ENCODE peak calls at places on chromosome 6, in nine cellular contexts. U is colonic mucosa; H is lower lobe of right lung; F is aorta; X is fibroblast of mammary gland; I is activated naive CD4-positive, alpha-beta T cell; N is substantia nigra; M is brain pericyte; T is T-helper 17 cell. D is an unnamed sample.

GRCh38 chr6:110534731-110535164 is 58.3 kb upstream of the SLC22A16 start:
- DNase-seq in N (peak), I (no peak), M (peak), T (no peak), H (no peak), F (peak), U (peak), X (peak), D (no peak)

GRCh38 chr6:109762769-109763450 is 71.8 kb downstream of the FIG4 start:
- DNase-seq in I (no peak), H (no peak), T (no peak), U (no peak), N (no peak), F (no peak), X (no peak), M (no peak), D (no peak)

GRCh38 chr6:167737205-167737830 is 89.4 kb upstream of the AFDN start:
- DNase-seq in U (no peak), F (no peak), H (no peak), T (no peak), N (no peak), I (no peak), X (no peak), M (no peak), D (no peak)

GRCh38 chr6:34888441-34888820 is 589 bp upstream of the TAF11 start:
- DNase-seq in H (no peak), M (no peak), T (no peak), N (no peak), U (no peak), I (no peak), X (no peak), F (no peak), D (no peak)

GRCh38 chr6:47733879-47734558 is 35.6 kb downstream of the ADGRF4 start:
- DNase-seq in I (no peak), F (no peak), T (no peak), H (no peak), N (no peak), X (peak), U (peak), M (no peak), D (peak)

GRCh38 chr6:105212587-105212986 is 32.8 kb upstream of the POPDC3 start:
- DNase-seq in T (no peak), X (no peak), M (no peak), N (no peak), H (no peak), I (no peak), U (no peak), F (no peak), D (no peak)

GRCh38 chr6:111604259-111605099 is 1.2 kb downstream of the TRAF3IP2 start:
- DNase-seq in M (no peak), N (no peak), H (no peak), U (peak), I (no peak), X (peak), T (no peak), F (peak), D (peak)

GRCh38 chr6:168417158-168417557 is 23.8 kb upstream of the SMOC2 start:
- DNase-seq in F (no peak), X (no peak), N (no peak), M (no peak), T (no peak), H (no peak), I (no peak), U (peak), D (no peak)

GRCh38 chr6:38262609-38263008 is 377.1 kb downstream of the BTBD9 start:
- DNase-seq in H (no peak), X (peak), M (no peak), F (no peak), I (no peak), U (no peak), T (no peak), N (no peak), D (no peak)

GRCh38 chr6:21582651-21583050 is 10.9 kb upstream of the SOX4 start:
- DNase-seq in M (no peak), N (no peak), I (no peak), H (no peak), X (peak), F (no peak), U (no peak), T (no peak), D (no peak)

GRCh38 chr6:53959717-53960116 is 151.5 kb upstream of the MLIP start:
- DNase-seq in T (no peak), F (no peak), H (no peak), U (no peak), N (no peak), I (no peak), M (no peak), X (peak), D (no peak)

GRCh38 chr6:101401792-101402617 is 8.5 kb downstream of the GRIK2 start:
- DNase-seq in U (no peak), H (no peak), F (no peak), M (no peak), I (no peak), X (no peak), N (no peak), T (no peak), D (no peak)

GRCh38 chr6:166996406-166996805 is 2.8 kb upstream of the CEP43 start:
- DNase-seq in N (no peak), H (no peak), X (peak), I (no peak), T (no peak), U (no peak), F (no peak), M (no peak), D (no peak)

GRCh38 chr6:117075218-117075617 is 190.1 kb upstream of the VGLL2 start:
- DNase-seq in X (no peak), I (no peak), H (no peak), F (no peak), T (no peak), M (no peak), U (no peak), N (no peak), D (no peak)

GRCh38 chr6:15312500-15312899 is 66.6 kb downstream of the JARID2 start:
- DNase-seq in F (no peak), X (peak), I (no peak), M (peak), N (no peak), H (no peak), T (no peak), U (no peak), D (peak)

D was measured in Kasumi-1.